ENCODE peak calls at places on chromosomes 12 and 14, in six cellular contexts. R, X, P, E, C and U are unnamed samples.

GRCh38 chr14:105292810-105293711 is 7.7 kb downstream of the BRF1 start:
- DNase-seq in X (no peak), E (no peak), C (no peak), R (peak; percentile 27), P (peak; percentile 58), U (no peak)

GRCh38 chr12:63821781-63822251 is 22.7 kb upstream of the SRGAP1 start:
- DNase-seq in C (no peak), E (peak; percentile 38), X (no peak), R (no peak), P (no peak), U (no peak)

GRCh38 chr12:29562167-29562776 is 64.8 kb upstream of the OVCH1 start:
- DNase-seq in C (no peak), P (no peak), E (peak; percentile 64), R (no peak), X (no peak), U (peak; percentile 82)

GRCh38 chr14:77580964-77581505 is 35.4 kb downstream of the SPTLC2 start:
- DNase-seq in P (peak; percentile 38), X (no peak), E (no peak), R (no peak), C (no peak), U (no peak)

GRCh38 chr14:66405158-66405557 is 81.0 kb upstream of the CCDC196 start:
- DNase-seq in R (no peak), X (no peak), E (no peak), P (no peak), C (no peak), U (peak; percentile 45)

GRCh38 chr14:91350813-91351507 is 66.7 kb downstream of the CCDC88C start:
- DNase-seq in X (no peak), E (no peak), R (peak; percentile 64), P (no peak), C (no peak), U (no peak)

GRCh38 chr14:61280092-61280525 is 1.0 kb downstream of the TMEM30B start:
- DNase-seq in R (peak; percentile 48), E (peak; percentile 19), P (peak; percentile 23), C (peak; percentile 71), X (peak; percentile 45), U (no peak)

GRCh38 chr12:52238206-52238840 is 5.3 kb downstream of the KRT7 start:
- DNase-seq in R (no peak), X (no peak), E (no peak), C (no peak), P (no peak), U (peak; percentile 50)

GRCh38 chr12:68367903-68368302 is 35.7 kb upstream of the MDM1 start:
- DNase-seq in E (no peak), R (no peak), P (no peak), X (no peak), C (no peak), U (peak; percentile 30)

GRCh38 chr12:113007166-113007565 is 28.8 kb downstream of the OAS2 start:
- DNase-seq in C (no peak), P (no peak), X (no peak), R (no peak), E (no peak), U (peak; percentile 48)

GRCh38 chr14:42222924-42223471 is 616.3 kb downstream of the LRFN5 start:
- DNase-seq in R (no peak), P (no peak), X (no peak), C (no peak), E (no peak), U (peak; percentile 49)

GRCh38 chr14:103257211-103257962 is 76.7 kb upstream of the EIF5 start:
- DNase-seq in C (no peak), E (no peak), P (no peak), R (no peak), X (no peak), U (no peak)

GRCh38 chr14:64195194-64195593 is 99.0 kb downstream of the ESR2 start:
- DNase-seq in R (no peak), C (no peak), X (no peak), E (no peak), P (no peak), U (no peak)

GRCh38 chr12:17148706-17149105 is 542.7 kb upstream of the LMO3 start:
- DNase-seq in P (no peak), X (no peak), E (no peak), R (no peak), C (peak; percentile 39), U (no peak)

GRCh38 chr14:53042480-53042879 is 91.6 kb upstream of the FERMT2 start:
- DNase-seq in E (no peak), X (no peak), R (no peak), C (no peak), P (no peak), U (peak; percentile 81)

GRCh38 chr12:119157528-119157927 is 21.2 kb upstream of the HSPB8 start:
- DNase-seq in C (peak; percentile 78), P (no peak), R (no peak), X (no peak), E (no peak), U (no peak)

GRCh38 chr12:38875571-38876228 is 29.7 kb downstream of the CPNE8 start:
- DNase-seq in E (no peak), X (no peak), C (no peak), R (no peak), P (peak; percentile 21), U (no peak)

GRCh38 chr14:55103005-55103640 is 25.9 kb upstream of the LGALS3 start:
- DNase-seq in C (peak; percentile 92), R (peak; percentile 59), X (peak; percentile 84), E (peak; percentile 88), P (no peak), U (peak; percentile 40)

GRCh38 chr12:16297521-16297920 is 20.0 kb upstream of the SLC15A5 start:
- DNase-seq in X (no peak), R (no peak), P (no peak), E (no peak), C (no peak), U (no peak)

GRCh38 chr14:73606271-73606670 is 6.0 kb upstream of the ACOT6 start:
- DNase-seq in X (no peak), P (no peak), R (no peak), E (no peak), C (no peak), U (no peak)

GRCh38 chr12:54704187-54704586 is 56.0 kb upstream of the DCD start:
- DNase-seq in P (no peak), C (no peak), R (no peak), E (no peak), X (no peak), U (no peak)

GRCh38 chr12:8692573-8692972 is 5.2 kb upstream of the RIMKLB start:
- DNase-seq in E (peak; percentile 61), C (no peak), R (no peak), P (peak; percentile 56), X (no peak), U (peak; percentile 63)

GRCh38 chr14:106491851-106492250 is 965.5 kb downstream of the TMEM121 start:
- DNase-seq in X (no peak), P (no peak), C (no peak), R (no peak), E (no peak), U (no peak)
- H3K9me3 ChIP-seq in X (peaks cover 7% of the 10 kb centered on the region), P (no peaks in the 10 kb centered on the region), C (no peaks in the 10 kb centered on the region), R (no peaks in the 10 kb centered on the region), E (no peaks in the 10 kb centered on the region), U (no peaks in the 10 kb centered on the region)

GRCh38 chr12:6376965-6377666 is 1.8 kb upstream of the SCNN1A start:
- DNase-seq in P (no peak), C (no peak), E (no peak), R (no peak), X (peak; percentile 24), U (no peak)
- H3K4me1 ChIP-seq in P (peaks cover 17% of the 10 kb centered on the region), C (peaks cover 61% of the 10 kb centered on the region), E (peaks cover 17% of the 10 kb centered on the region), R (peaks cover 21% of the 10 kb centered on the region), X (peaks cover 41% of the 10 kb centered on the region), U (peaks cover 13% of the 10 kb centered on the region)

DNA sequence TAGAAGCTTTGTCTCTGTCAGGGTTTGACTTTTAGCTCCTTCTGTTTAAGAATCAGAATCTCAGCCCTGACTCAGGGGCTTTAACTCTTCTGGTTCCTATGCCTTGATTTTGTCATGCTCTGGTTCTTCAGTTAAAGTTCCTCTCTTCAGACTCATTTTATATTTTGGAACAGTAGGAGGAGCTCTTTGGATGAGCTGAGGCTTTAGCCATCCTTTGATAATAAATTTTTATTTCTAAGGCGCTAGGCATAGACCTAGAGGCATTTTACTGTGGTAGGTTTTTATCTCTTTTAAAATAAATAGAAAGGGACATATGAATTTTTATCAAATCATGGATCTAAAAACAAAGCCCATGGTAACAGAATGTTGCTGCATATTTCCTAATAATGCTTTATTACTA is 51.7 kb downstream of the ATP23 start:
- DNase-seq in C (no peak), P (no peak), E (no peak), R (no peak), X (no peak), U (no peak)
- TF ChIP-seq CTCF in C (no peak), P (no peak), E (no peak), R (no peak), X (no peak), U (peak; percentile 27)

GRCh38 chr14:100810435-100810834 is 15.5 kb upstream of the MEG3 start:
- DNase-seq in E (no peak), X (no peak), P (no peak), C (no peak), R (no peak), U (no peak)
- H3K9me3 ChIP-seq in E (no peaks in the 10 kb centered on the region), X (peaks cover 34% of the 10 kb centered on the region), P (no peaks in the 10 kb centered on the region), C (no peaks in the 10 kb centered on the region), R (no peaks in the 10 kb centered on the region), U (no peaks in the 10 kb centered on the region)

GRCh38 chr14:50086316-50086700 is 30.1 kb downstream of the VCPKMT start:
- DNase-seq in X (no peak), C (no peak), E (no peak), R (no peak), P (no peak), U (no peak)

GRCh38 chr14:50087350-50088116 is 28.8 kb downstream of the VCPKMT start:
- DNase-seq in E (no peak), P (no peak), C (no peak), R (no peak), X (no peak), U (no peak)

GRCh38 chr14:50089213-50089612 is 27.2 kb downstream of the VCPKMT start:
- DNase-seq in E (no peak), P (no peak), R (peak; percentile 44), X (no peak), C (no peak), U (no peak)

GRCh38 chr14:50088117-50088515 is 28.3 kb downstream of the VCPKMT start:
- DNase-seq in R (no peak), C (no peak), E (no peak), P (no peak), X (no peak), U (no peak)

GRCh38 chr14:50088731-50089130 is 27.6 kb downstream of the VCPKMT start:
- DNase-seq in R (no peak), P (no peak), E (no peak), C (no peak), X (no peak), U (no peak)
- H3K4me1 ChIP-seq in R (peaks cover 89% of the 10 kb centered on the region), P (no peaks in the 10 kb centered on the region), E (no peaks in the 10 kb centered on the region), C (no peaks in the 10 kb centered on the region), X (no peaks in the 10 kb centered on the region), U (peaks cover 5% of the 10 kb centered on the region)